ENCODE peak calls at places on chromosomes 16 and 17, in nine cellular contexts. One of them, this sample, is unnamed.

GRCh38 chr16:19389246-19389645 is 28.4 kb upstream of the TMC5 start:
- DNase-seq in nephron progenitor cell: peak
- DNase-seq in anterior cingulate cortex: no peak
- DNase-seq in GDM1: no peak
- DNase-seq in stimulated activated CD8-positive, alpha-beta memory T cell treated with anti-CD3 and anti-CD28 coated beads, Interleukin-7, amount 100 ng/mL, for 24 hours: peak
- DNase-seq in foreskin fibroblast: no peak
- DNase-seq in activated CD4-positive, alpha-beta T cell treated with anti-CD3 and anti-CD28 coated beads, Interleukin-2, amount 50 U/mL, for 1 hour: peak
- DNase-seq in stimulated activated CD4-positive, alpha-beta T cell treated with anti-CD3 and anti-CD28 coated beads, Interleukin-12 subunit alpha, Interleukin-12 subunit beta, amount 100 ng/mL, for 4 hours: peak
- DNase-seq in C1 segment of cervical spinal cord: no peak
- DNase-seq in this sample: no peak

GRCh38 chr17:9484789-9485188 is 90.8 kb downstream of the STX8 start:
- DNase-seq in nephron progenitor cell: no peak
- DNase-seq in anterior cingulate cortex: no peak
- DNase-seq in GDM1: no peak
- DNase-seq in stimulated activated CD8-positive, alpha-beta memory T cell treated with anti-CD3 and anti-CD28 coated beads, Interleukin-7, amount 100 ng/mL, for 24 hours: no peak
- DNase-seq in foreskin fibroblast: peak
- DNase-seq in activated CD4-positive, alpha-beta T cell treated with anti-CD3 and anti-CD28 coated beads, Interleukin-2, amount 50 U/mL, for 1 hour: no peak
- DNase-seq in stimulated activated CD4-positive, alpha-beta T cell treated with anti-CD3 and anti-CD28 coated beads, Interleukin-12 subunit alpha, Interleukin-12 subunit beta, amount 100 ng/mL, for 4 hours: no peak
- DNase-seq in C1 segment of cervical spinal cord: no peak
- DNase-seq in this sample: no peak

GRCh38 chr16:49643429-49644142 is 212.3 kb downstream of the ZNF423 start:
- DNase-seq in nephron progenitor cell: no peak
- DNase-seq in anterior cingulate cortex: no peak
- DNase-seq in GDM1: no peak
- DNase-seq in stimulated activated CD8-positive, alpha-beta memory T cell treated with anti-CD3 and anti-CD28 coated beads, Interleukin-7, amount 100 ng/mL, for 24 hours: no peak
- DNase-seq in foreskin fibroblast: peak
- DNase-seq in activated CD4-positive, alpha-beta T cell treated with anti-CD3 and anti-CD28 coated beads, Interleukin-2, amount 50 U/mL, for 1 hour: no peak
- DNase-seq in stimulated activated CD4-positive, alpha-beta T cell treated with anti-CD3 and anti-CD28 coated beads, Interleukin-12 subunit alpha, Interleukin-12 subunit beta, amount 100 ng/mL, for 4 hours: no peak
- DNase-seq in C1 segment of cervical spinal cord: no peak
- DNase-seq in this sample: no peak

GRCh38 chr16:679808-680624 is at the start of gene STUB1:
- DNase-seq in nephron progenitor cell: peak
- DNase-seq in anterior cingulate cortex: peak
- DNase-seq in GDM1: peak
- DNase-seq in stimulated activated CD8-positive, alpha-beta memory T cell treated with anti-CD3 and anti-CD28 coated beads, Interleukin-7, amount 100 ng/mL, for 24 hours: peak
- DNase-seq in foreskin fibroblast: peak
- DNase-seq in activated CD4-positive, alpha-beta T cell treated with anti-CD3 and anti-CD28 coated beads, Interleukin-2, amount 50 U/mL, for 1 hour: peak
- DNase-seq in stimulated activated CD4-positive, alpha-beta T cell treated with anti-CD3 and anti-CD28 coated beads, Interleukin-12 subunit alpha, Interleukin-12 subunit beta, amount 100 ng/mL, for 4 hours: peak
- DNase-seq in C1 segment of cervical spinal cord: peak
- DNase-seq in this sample: peak

GRCh38 chr16:24051125-24051524 is 205.0 kb upstream of the CACNG3 start:
- DNase-seq in nephron progenitor cell: no peak
- DNase-seq in anterior cingulate cortex: no peak
- DNase-seq in GDM1: no peak
- DNase-seq in stimulated activated CD8-positive, alpha-beta memory T cell treated with anti-CD3 and anti-CD28 coated beads, Interleukin-7, amount 100 ng/mL, for 24 hours: no peak
- DNase-seq in foreskin fibroblast: no peak
- DNase-seq in activated CD4-positive, alpha-beta T cell treated with anti-CD3 and anti-CD28 coated beads, Interleukin-2, amount 50 U/mL, for 1 hour: no peak
- DNase-seq in stimulated activated CD4-positive, alpha-beta T cell treated with anti-CD3 and anti-CD28 coated beads, Interleukin-12 subunit alpha, Interleukin-12 subunit beta, amount 100 ng/mL, for 4 hours: no peak
- DNase-seq in C1 segment of cervical spinal cord: no peak
- DNase-seq in this sample: no peak

GRCh38 chr17:633133-633532 is 81.5 kb downstream of the VPS53 start:
- DNase-seq in nephron progenitor cell: no peak
- DNase-seq in anterior cingulate cortex: no peak
- DNase-seq in GDM1: no peak
- DNase-seq in stimulated activated CD8-positive, alpha-beta memory T cell treated with anti-CD3 and anti-CD28 coated beads, Interleukin-7, amount 100 ng/mL, for 24 hours: no peak
- DNase-seq in foreskin fibroblast: no peak
- DNase-seq in activated CD4-positive, alpha-beta T cell treated with anti-CD3 and anti-CD28 coated beads, Interleukin-2, amount 50 U/mL, for 1 hour: no peak
- DNase-seq in stimulated activated CD4-positive, alpha-beta T cell treated with anti-CD3 and anti-CD28 coated beads, Interleukin-12 subunit alpha, Interleukin-12 subunit beta, amount 100 ng/mL, for 4 hours: no peak
- DNase-seq in C1 segment of cervical spinal cord: no peak
- DNase-seq in this sample: no peak

GRCh38 chr16:30662449-30662848 is 4.2 kb downstream of the FBRS start:
- DNase-seq in nephron progenitor cell: no peak
- DNase-seq in anterior cingulate cortex: no peak
- DNase-seq in GDM1: no peak
- DNase-seq in stimulated activated CD8-positive, alpha-beta memory T cell treated with anti-CD3 and anti-CD28 coated beads, Interleukin-7, amount 100 ng/mL, for 24 hours: no peak
- DNase-seq in foreskin fibroblast: no peak
- DNase-seq in activated CD4-positive, alpha-beta T cell treated with anti-CD3 and anti-CD28 coated beads, Interleukin-2, amount 50 U/mL, for 1 hour: no peak
- DNase-seq in stimulated activated CD4-positive, alpha-beta T cell treated with anti-CD3 and anti-CD28 coated beads, Interleukin-12 subunit alpha, Interleukin-12 subunit beta, amount 100 ng/mL, for 4 hours: no peak
- DNase-seq in C1 segment of cervical spinal cord: no peak
- DNase-seq in this sample: no peak

GRCh38 chr16:67294927-67295326 is 15.6 kb downstream of the PLEKHG4 start:
- DNase-seq in nephron progenitor cell: no peak
- DNase-seq in anterior cingulate cortex: no peak
- DNase-seq in GDM1: no peak
- DNase-seq in stimulated activated CD8-positive, alpha-beta memory T cell treated with anti-CD3 and anti-CD28 coated beads, Interleukin-7, amount 100 ng/mL, for 24 hours: no peak
- DNase-seq in foreskin fibroblast: peak
- DNase-seq in activated CD4-positive, alpha-beta T cell treated with anti-CD3 and anti-CD28 coated beads, Interleukin-2, amount 50 U/mL, for 1 hour: no peak
- DNase-seq in stimulated activated CD4-positive, alpha-beta T cell treated with anti-CD3 and anti-CD28 coated beads, Interleukin-12 subunit alpha, Interleukin-12 subunit beta, amount 100 ng/mL, for 4 hours: no peak
- DNase-seq in C1 segment of cervical spinal cord: no peak
- DNase-seq in this sample: no peak

GRCh38 chr16:50501986-50502615 is 46.1 kb upstream of the NKD1 start:
- DNase-seq in nephron progenitor cell: no peak
- DNase-seq in anterior cingulate cortex: no peak
- DNase-seq in GDM1: no peak
- DNase-seq in stimulated activated CD8-positive, alpha-beta memory T cell treated with anti-CD3 and anti-CD28 coated beads, Interleukin-7, amount 100 ng/mL, for 24 hours: no peak
- DNase-seq in foreskin fibroblast: no peak
- DNase-seq in activated CD4-positive, alpha-beta T cell treated with anti-CD3 and anti-CD28 coated beads, Interleukin-2, amount 50 U/mL, for 1 hour: no peak
- DNase-seq in stimulated activated CD4-positive, alpha-beta T cell treated with anti-CD3 and anti-CD28 coated beads, Interleukin-12 subunit alpha, Interleukin-12 subunit beta, amount 100 ng/mL, for 4 hours: no peak
- DNase-seq in C1 segment of cervical spinal cord: no peak
- DNase-seq in this sample: no peak

GRCh38 chr16:2826591-2827480 is 3.3 kb upstream of the ZG16B start:
- DNase-seq in nephron progenitor cell: no peak
- DNase-seq in anterior cingulate cortex: no peak
- DNase-seq in GDM1: no peak
- DNase-seq in stimulated activated CD8-positive, alpha-beta memory T cell treated with anti-CD3 and anti-CD28 coated beads, Interleukin-7, amount 100 ng/mL, for 24 hours: no peak
- DNase-seq in foreskin fibroblast: no peak
- DNase-seq in activated CD4-positive, alpha-beta T cell treated with anti-CD3 and anti-CD28 coated beads, Interleukin-2, amount 50 U/mL, for 1 hour: no peak
- DNase-seq in stimulated activated CD4-positive, alpha-beta T cell treated with anti-CD3 and anti-CD28 coated beads, Interleukin-12 subunit alpha, Interleukin-12 subunit beta, amount 100 ng/mL, for 4 hours: no peak
- DNase-seq in C1 segment of cervical spinal cord: no peak
- DNase-seq in this sample: no peak

GRCh38 chr16:19994771-19995170 is 78.9 kb downstream of the GPR139 start:
- DNase-seq in nephron progenitor cell: no peak
- DNase-seq in anterior cingulate cortex: no peak
- DNase-seq in GDM1: no peak
- DNase-seq in stimulated activated CD8-positive, alpha-beta memory T cell treated with anti-CD3 and anti-CD28 coated beads, Interleukin-7, amount 100 ng/mL, for 24 hours: no peak
- DNase-seq in foreskin fibroblast: no peak
- DNase-seq in activated CD4-positive, alpha-beta T cell treated with anti-CD3 and anti-CD28 coated beads, Interleukin-2, amount 50 U/mL, for 1 hour: no peak
- DNase-seq in stimulated activated CD4-positive, alpha-beta T cell treated with anti-CD3 and anti-CD28 coated beads, Interleukin-12 subunit alpha, Interleukin-12 subunit beta, amount 100 ng/mL, for 4 hours: no peak
- DNase-seq in C1 segment of cervical spinal cord: no peak
- DNase-seq in this sample: no peak

GRCh38 chr16:9219811-9220210 is 128.4 kb downstream of the HAPSTR1 start:
- DNase-seq in nephron progenitor cell: no peak
- DNase-seq in anterior cingulate cortex: no peak
- DNase-seq in GDM1: no peak
- DNase-seq in stimulated activated CD8-positive, alpha-beta memory T cell treated with anti-CD3 and anti-CD28 coated beads, Interleukin-7, amount 100 ng/mL, for 24 hours: no peak
- DNase-seq in foreskin fibroblast: no peak
- DNase-seq in activated CD4-positive, alpha-beta T cell treated with anti-CD3 and anti-CD28 coated beads, Interleukin-2, amount 50 U/mL, for 1 hour: no peak
- DNase-seq in stimulated activated CD4-positive, alpha-beta T cell treated with anti-CD3 and anti-CD28 coated beads, Interleukin-12 subunit alpha, Interleukin-12 subunit beta, amount 100 ng/mL, for 4 hours: no peak
- DNase-seq in C1 segment of cervical spinal cord: no peak
- DNase-seq in this sample: no peak

GRCh38 chr17:50264263-50265113 is 9.8 kb upstream of the TMEM92 start:
- DNase-seq in nephron progenitor cell: peak
- DNase-seq in anterior cingulate cortex: no peak
- DNase-seq in GDM1: no peak
- DNase-seq in stimulated activated CD8-positive, alpha-beta memory T cell treated with anti-CD3 and anti-CD28 coated beads, Interleukin-7, amount 100 ng/mL, for 24 hours: no peak
- DNase-seq in foreskin fibroblast: peak
- DNase-seq in activated CD4-positive, alpha-beta T cell treated with anti-CD3 and anti-CD28 coated beads, Interleukin-2, amount 50 U/mL, for 1 hour: no peak
- DNase-seq in stimulated activated CD4-positive, alpha-beta T cell treated with anti-CD3 and anti-CD28 coated beads, Interleukin-12 subunit alpha, Interleukin-12 subunit beta, amount 100 ng/mL, for 4 hours: no peak
- DNase-seq in C1 segment of cervical spinal cord: no peak
- DNase-seq in this sample: no peak

GRCh38 chr17:51000835-51001638 is 119.6 kb downstream of the SPAG9 start:
- DNase-seq in nephron progenitor cell: no peak
- DNase-seq in anterior cingulate cortex: no peak
- DNase-seq in GDM1: peak
- DNase-seq in stimulated activated CD8-positive, alpha-beta memory T cell treated with anti-CD3 and anti-CD28 coated beads, Interleukin-7, amount 100 ng/mL, for 24 hours: no peak
- DNase-seq in foreskin fibroblast: peak
- DNase-seq in activated CD4-positive, alpha-beta T cell treated with anti-CD3 and anti-CD28 coated beads, Interleukin-2, amount 50 U/mL, for 1 hour: no peak
- DNase-seq in stimulated activated CD4-positive, alpha-beta T cell treated with anti-CD3 and anti-CD28 coated beads, Interleukin-12 subunit alpha, Interleukin-12 subunit beta, amount 100 ng/mL, for 4 hours: no peak
- DNase-seq in C1 segment of cervical spinal cord: no peak
- DNase-seq in this sample: peak

GRCh38 chr17:75557075-75557851 is 30.3 kb upstream of the MYO15B start:
- DNase-seq in nephron progenitor cell: peak
- DNase-seq in anterior cingulate cortex: peak
- DNase-seq in GDM1: no peak
- DNase-seq in stimulated activated CD8-positive, alpha-beta memory T cell treated with anti-CD3 and anti-CD28 coated beads, Interleukin-7, amount 100 ng/mL, for 24 hours: no peak
- DNase-seq in foreskin fibroblast: peak
- DNase-seq in activated CD4-positive, alpha-beta T cell treated with anti-CD3 and anti-CD28 coated beads, Interleukin-2, amount 50 U/mL, for 1 hour: no peak
- DNase-seq in stimulated activated CD4-positive, alpha-beta T cell treated with anti-CD3 and anti-CD28 coated beads, Interleukin-12 subunit alpha, Interleukin-12 subunit beta, amount 100 ng/mL, for 4 hours: no peak
- DNase-seq in C1 segment of cervical spinal cord: peak
- DNase-seq in this sample: no peak

GRCh38 chr17:64420143-64420670 is 28.7 kb upstream of the MILR1 start:
- DNase-seq in nephron progenitor cell: peak
- DNase-seq in anterior cingulate cortex: no peak
- DNase-seq in GDM1: peak
- DNase-seq in stimulated activated CD8-positive, alpha-beta memory T cell treated with anti-CD3 and anti-CD28 coated beads, Interleukin-7, amount 100 ng/mL, for 24 hours: no peak
- DNase-seq in foreskin fibroblast: peak
- DNase-seq in activated CD4-positive, alpha-beta T cell treated with anti-CD3 and anti-CD28 coated beads, Interleukin-2, amount 50 U/mL, for 1 hour: no peak
- DNase-seq in stimulated activated CD4-positive, alpha-beta T cell treated with anti-CD3 and anti-CD28 coated beads, Interleukin-12 subunit alpha, Interleukin-12 subunit beta, amount 100 ng/mL, for 4 hours: no peak
- DNase-seq in C1 segment of cervical spinal cord: no peak
- DNase-seq in this sample: peak

GRCh38 chr16:62760398-62760797 is 724.2 kb upstream of the CDH8 start:
- DNase-seq in nephron progenitor cell: no peak
- DNase-seq in anterior cingulate cortex: no peak
- DNase-seq in GDM1: no peak
- DNase-seq in stimulated activated CD8-positive, alpha-beta memory T cell treated with anti-CD3 and anti-CD28 coated beads, Interleukin-7, amount 100 ng/mL, for 24 hours: no peak
- DNase-seq in foreskin fibroblast: no peak
- DNase-seq in activated CD4-positive, alpha-beta T cell treated with anti-CD3 and anti-CD28 coated beads, Interleukin-2, amount 50 U/mL, for 1 hour: no peak
- DNase-seq in stimulated activated CD4-positive, alpha-beta T cell treated with anti-CD3 and anti-CD28 coated beads, Interleukin-12 subunit alpha, Interleukin-12 subunit beta, amount 100 ng/mL, for 4 hours: no peak
- DNase-seq in C1 segment of cervical spinal cord: no peak
- DNase-seq in this sample: no peak

GRCh38 chr17:2082003-2082862 is 27.3 kb downstream of the HIC1 start:
- DNase-seq in nephron progenitor cell: no peak
- DNase-seq in anterior cingulate cortex: no peak
- DNase-seq in GDM1: no peak
- DNase-seq in stimulated activated CD8-positive, alpha-beta memory T cell treated with anti-CD3 and anti-CD28 coated beads, Interleukin-7, amount 100 ng/mL, for 24 hours: no peak
- DNase-seq in foreskin fibroblast: peak
- DNase-seq in activated CD4-positive, alpha-beta T cell treated with anti-CD3 and anti-CD28 coated beads, Interleukin-2, amount 50 U/mL, for 1 hour: no peak
- DNase-seq in stimulated activated CD4-positive, alpha-beta T cell treated with anti-CD3 and anti-CD28 coated beads, Interleukin-12 subunit alpha, Interleukin-12 subunit beta, amount 100 ng/mL, for 4 hours: no peak
- DNase-seq in C1 segment of cervical spinal cord: no peak
- DNase-seq in this sample: no peak

GRCh38 chr17:47204722-47205418 is 4.3 kb upstream of the MYL4 start:
- DNase-seq in nephron progenitor cell: no peak
- DNase-seq in anterior cingulate cortex: peak
- DNase-seq in GDM1: no peak
- DNase-seq in stimulated activated CD8-positive, alpha-beta memory T cell treated with anti-CD3 and anti-CD28 coated beads, Interleukin-7, amount 100 ng/mL, for 24 hours: no peak
- DNase-seq in foreskin fibroblast: peak
- DNase-seq in activated CD4-positive, alpha-beta T cell treated with anti-CD3 and anti-CD28 coated beads, Interleukin-2, amount 50 U/mL, for 1 hour: peak
- DNase-seq in stimulated activated CD4-positive, alpha-beta T cell treated with anti-CD3 and anti-CD28 coated beads, Interleukin-12 subunit alpha, Interleukin-12 subunit beta, amount 100 ng/mL, for 4 hours: no peak
- DNase-seq in C1 segment of cervical spinal cord: peak
- DNase-seq in this sample: peak

GRCh38 chr16:50509521-50510341 is 38.5 kb upstream of the NKD1 start:
- DNase-seq in nephron progenitor cell: no peak
- DNase-seq in anterior cingulate cortex: no peak
- DNase-seq in GDM1: no peak
- DNase-seq in stimulated activated CD8-positive, alpha-beta memory T cell treated with anti-CD3 and anti-CD28 coated beads, Interleukin-7, amount 100 ng/mL, for 24 hours: peak
- DNase-seq in foreskin fibroblast: peak
- DNase-seq in activated CD4-positive, alpha-beta T cell treated with anti-CD3 and anti-CD28 coated beads, Interleukin-2, amount 50 U/mL, for 1 hour: peak
- DNase-seq in stimulated activated CD4-positive, alpha-beta T cell treated with anti-CD3 and anti-CD28 coated beads, Interleukin-12 subunit alpha, Interleukin-12 subunit beta, amount 100 ng/mL, for 4 hours: peak
- DNase-seq in C1 segment of cervical spinal cord: no peak
- DNase-seq in this sample: peak

GRCh38 chr17:4035081-4035680 is 70.9 kb upstream of the ATP2A3 start:
- DNase-seq in nephron progenitor cell: no peak
- DNase-seq in anterior cingulate cortex: no peak
- DNase-seq in GDM1: no peak
- DNase-seq in stimulated activated CD8-positive, alpha-beta memory T cell treated with anti-CD3 and anti-CD28 coated beads, Interleukin-7, amount 100 ng/mL, for 24 hours: no peak
- DNase-seq in foreskin fibroblast: peak
- DNase-seq in activated CD4-positive, alpha-beta T cell treated with anti-CD3 and anti-CD28 coated beads, Interleukin-2, amount 50 U/mL, for 1 hour: no peak
- DNase-seq in stimulated activated CD4-positive, alpha-beta T cell treated with anti-CD3 and anti-CD28 coated beads, Interleukin-12 subunit alpha, Interleukin-12 subunit beta, amount 100 ng/mL, for 4 hours: no peak
- DNase-seq in C1 segment of cervical spinal cord: no peak
- DNase-seq in this sample: no peak

GRCh38 chr17:49226771-49227435 is 3.7 kb downstream of the PHOSPHO1 start:
- DNase-seq in nephron progenitor cell: no peak
- DNase-seq in anterior cingulate cortex: no peak
- DNase-seq in GDM1: no peak
- DNase-seq in stimulated activated CD8-positive, alpha-beta memory T cell treated with anti-CD3 and anti-CD28 coated beads, Interleukin-7, amount 100 ng/mL, for 24 hours: no peak
- DNase-seq in foreskin fibroblast: no peak
- DNase-seq in activated CD4-positive, alpha-beta T cell treated with anti-CD3 and anti-CD28 coated beads, Interleukin-2, amount 50 U/mL, for 1 hour: no peak
- DNase-seq in stimulated activated CD4-positive, alpha-beta T cell treated with anti-CD3 and anti-CD28 coated beads, Interleukin-12 subunit alpha, Interleukin-12 subunit beta, amount 100 ng/mL, for 4 hours: no peak
- DNase-seq in C1 segment of cervical spinal cord: no peak
- DNase-seq in this sample: no peak

GRCh38 chr16:87562201-87562600 is 40.1 kb upstream of the JPH3 start:
- DNase-seq in nephron progenitor cell: no peak
- DNase-seq in anterior cingulate cortex: no peak
- DNase-seq in GDM1: no peak
- DNase-seq in stimulated activated CD8-positive, alpha-beta memory T cell treated with anti-CD3 and anti-CD28 coated beads, Interleukin-7, amount 100 ng/mL, for 24 hours: no peak
- DNase-seq in foreskin fibroblast: no peak
- DNase-seq in activated CD4-positive, alpha-beta T cell treated with anti-CD3 and anti-CD28 coated beads, Interleukin-2, amount 50 U/mL, for 1 hour: no peak
- DNase-seq in stimulated activated CD4-positive, alpha-beta T cell treated with anti-CD3 and anti-CD28 coated beads, Interleukin-12 subunit alpha, Interleukin-12 subunit beta, amount 100 ng/mL, for 4 hours: no peak
- DNase-seq in C1 segment of cervical spinal cord: no peak
- DNase-seq in this sample: no peak

GRCh38 chr17:1033503-1033902 is 36.6 kb downstream of the TIMM22 start:
- DNase-seq in nephron progenitor cell: no peak
- DNase-seq in anterior cingulate cortex: no peak
- DNase-seq in GDM1: no peak
- DNase-seq in stimulated activated CD8-positive, alpha-beta memory T cell treated with anti-CD3 and anti-CD28 coated beads, Interleukin-7, amount 100 ng/mL, for 24 hours: no peak
- DNase-seq in foreskin fibroblast: no peak
- DNase-seq in activated CD4-positive, alpha-beta T cell treated with anti-CD3 and anti-CD28 coated beads, Interleukin-2, amount 50 U/mL, for 1 hour: no peak
- DNase-seq in stimulated activated CD4-positive, alpha-beta T cell treated with anti-CD3 and anti-CD28 coated beads, Interleukin-12 subunit alpha, Interleukin-12 subunit beta, amount 100 ng/mL, for 4 hours: no peak
- DNase-seq in C1 segment of cervical spinal cord: no peak
- DNase-seq in this sample: peak

GRCh38 chr17:81601525-81602120 is 35.3 kb downstream of the NPLOC4 start:
- DNase-seq in nephron progenitor cell: peak
- DNase-seq in anterior cingulate cortex: no peak
- DNase-seq in GDM1: peak
- DNase-seq in stimulated activated CD8-positive, alpha-beta memory T cell treated with anti-CD3 and anti-CD28 coated beads, Interleukin-7, amount 100 ng/mL, for 24 hours: no peak
- DNase-seq in foreskin fibroblast: peak
- DNase-seq in activated CD4-positive, alpha-beta T cell treated with anti-CD3 and anti-CD28 coated beads, Interleukin-2, amount 50 U/mL, for 1 hour: peak
- DNase-seq in stimulated activated CD4-positive, alpha-beta T cell treated with anti-CD3 and anti-CD28 coated beads, Interleukin-12 subunit alpha, Interleukin-12 subunit beta, amount 100 ng/mL, for 4 hours: no peak
- DNase-seq in C1 segment of cervical spinal cord: no peak
- DNase-seq in this sample: peak

GRCh38 chr16:58399718-58400633 is 7.7 kb downstream of the GINS3 start:
- DNase-seq in nephron progenitor cell: no peak
- DNase-seq in anterior cingulate cortex: no peak
- DNase-seq in GDM1: no peak
- DNase-seq in stimulated activated CD8-positive, alpha-beta memory T cell treated with anti-CD3 and anti-CD28 coated beads, Interleukin-7, amount 100 ng/mL, for 24 hours: no peak
- DNase-seq in foreskin fibroblast: peak
- DNase-seq in activated CD4-positive, alpha-beta T cell treated with anti-CD3 and anti-CD28 coated beads, Interleukin-2, amount 50 U/mL, for 1 hour: no peak
- DNase-seq in stimulated activated CD4-positive, alpha-beta T cell treated with anti-CD3 and anti-CD28 coated beads, Interleukin-12 subunit alpha, Interleukin-12 subunit beta, amount 100 ng/mL, for 4 hours: no peak
- DNase-seq in C1 segment of cervical spinal cord: no peak
- DNase-seq in this sample: no peak